ENCODE peak calls at places on chromosomes 13 and 19, in four cellular contexts. V, N, Q and E are unnamed samples.

GRCh38 chr13:99981115-99982020 is at the start of gene ZIC2:
- DNase-seq in N (peak; percentile 51), V (peak; percentile 73), Q (peak; percentile 96), E (peak; percentile 96)

GRCh38 chr19:57615346-57615745 is 1.3 kb downstream of the ZNF134 start:
- DNase-seq in N (no peak), V (no peak), Q (peak; percentile 36), E (no peak)

GRCh38 chr19:2540646-2541454 is 64.9 kb downstream of the GADD45B start:
- DNase-seq in Q (peak; percentile 100), V (peak; percentile 90), N (peak; percentile 99), E (peak; percentile 98)

GRCh38 chr19:16862826-16863405 is 25.9 kb upstream of the F2RL3 start:
- DNase-seq in V (no peak), Q (no peak), N (no peak), E (no peak)

GRCh38 chr13:66036024-66036614 is 1194.0 kb downstream of the PCDH9 start:
- DNase-seq in Q (peak; percentile 2), V (no peak), N (peak; percentile 42), E (peak; percentile 62)

GRCh38 chr19:29623726-29624488 is 17.8 kb downstream of the POP4 start:
- DNase-seq in N (no peak), Q (no peak), V (no peak), E (no peak)

GRCh38 chr13:51283361-51283760 is 56.1 kb upstream of the SERPINE3 start:
- DNase-seq in N (peak; percentile 15), Q (no peak), V (no peak), E (no peak)

GRCh38 chr19:2259331-2259730 is 3.1 kb upstream of the JSRP1 start:
- DNase-seq in Q (no peak), V (no peak), N (no peak), E (no peak)

GRCh38 chr13:101570410-101570809 is 117.9 kb downstream of the ITGBL1 start:
- DNase-seq in N (peak; percentile 47), V (no peak), Q (no peak), E (no peak)

GRCh38 chr19:45094707-45095106 is 1.7 kb downstream of the PPP1R37 start:
- DNase-seq in Q (no peak), V (no peak), N (no peak), E (no peak)

GRCh38 chr19:45094158-45094557 is 1.2 kb downstream of the PPP1R37 start:
- DNase-seq in V (no peak), N (no peak), Q (no peak), E (no peak)

GRCh38 chr19:45090598-45090997 is 2.4 kb upstream of the PPP1R37 start:
- DNase-seq in Q (no peak), N (no peak), V (no peak), E (no peak)

GRCh38 chr19:45091031-45091918 is 1.7 kb upstream of the PPP1R37 start:
- DNase-seq in Q (peak; percentile 99), N (peak; percentile 98), V (peak; percentile 99), E (peak; percentile 100)

DNA sequence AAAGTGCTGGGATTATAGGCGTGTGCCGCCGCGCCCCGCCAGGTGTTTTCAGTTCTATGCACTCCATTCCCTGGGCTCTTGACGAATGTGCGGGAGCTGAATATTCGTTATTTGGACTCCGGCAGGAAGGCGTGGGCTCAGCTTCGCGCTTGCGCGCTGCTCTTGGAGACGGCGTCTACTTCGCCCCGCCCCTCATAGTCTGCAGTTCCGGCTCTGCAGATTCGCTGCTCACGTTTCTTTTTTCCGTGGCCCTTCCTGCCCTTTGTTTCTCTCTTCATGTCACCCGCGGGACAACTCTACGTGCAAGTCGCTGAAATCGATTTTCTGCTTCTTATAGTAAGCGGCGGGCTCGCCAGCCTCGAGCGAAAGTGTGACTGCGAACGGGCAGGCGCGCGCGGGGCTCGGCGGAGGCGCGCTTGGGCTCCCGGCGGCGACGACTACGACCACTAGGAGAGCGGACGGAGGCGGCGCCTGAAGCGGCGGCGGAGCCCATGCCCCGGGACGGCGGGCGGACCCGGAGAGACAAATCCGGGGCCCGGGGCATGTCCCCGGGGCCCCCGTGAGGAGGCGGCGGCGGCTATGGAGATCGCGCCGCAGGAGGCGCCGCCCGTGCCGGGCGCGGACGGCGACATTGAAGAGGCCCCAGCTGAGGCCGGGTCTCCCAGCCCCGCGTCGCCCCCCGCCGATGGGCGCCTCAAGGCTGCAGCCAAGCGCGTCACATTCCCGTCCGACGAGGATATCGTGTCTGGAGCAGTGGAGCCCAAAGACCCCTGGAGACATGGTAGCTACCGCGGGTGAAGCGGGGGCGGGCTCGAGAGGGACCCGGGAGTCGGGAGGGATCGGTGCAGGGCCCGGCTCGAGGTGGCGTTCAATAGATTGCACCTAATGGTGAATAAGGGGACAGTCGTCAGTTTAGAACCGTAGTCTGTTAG is at the start of gene PPP1R37:
- DNase-seq in V (peak; percentile 98), Q (peak; percentile 99), N (peak; percentile 97), E (peak; percentile 99)
- H3K4me1 ChIP-seq in V (peaks cover 13% of the 10 kb centered on the region), Q (peaks cover 3% of the 10 kb centered on the region), N (peaks cover 27% of the 10 kb centered on the region), E (peaks cover 17% of the 10 kb centered on the region)

DNA sequence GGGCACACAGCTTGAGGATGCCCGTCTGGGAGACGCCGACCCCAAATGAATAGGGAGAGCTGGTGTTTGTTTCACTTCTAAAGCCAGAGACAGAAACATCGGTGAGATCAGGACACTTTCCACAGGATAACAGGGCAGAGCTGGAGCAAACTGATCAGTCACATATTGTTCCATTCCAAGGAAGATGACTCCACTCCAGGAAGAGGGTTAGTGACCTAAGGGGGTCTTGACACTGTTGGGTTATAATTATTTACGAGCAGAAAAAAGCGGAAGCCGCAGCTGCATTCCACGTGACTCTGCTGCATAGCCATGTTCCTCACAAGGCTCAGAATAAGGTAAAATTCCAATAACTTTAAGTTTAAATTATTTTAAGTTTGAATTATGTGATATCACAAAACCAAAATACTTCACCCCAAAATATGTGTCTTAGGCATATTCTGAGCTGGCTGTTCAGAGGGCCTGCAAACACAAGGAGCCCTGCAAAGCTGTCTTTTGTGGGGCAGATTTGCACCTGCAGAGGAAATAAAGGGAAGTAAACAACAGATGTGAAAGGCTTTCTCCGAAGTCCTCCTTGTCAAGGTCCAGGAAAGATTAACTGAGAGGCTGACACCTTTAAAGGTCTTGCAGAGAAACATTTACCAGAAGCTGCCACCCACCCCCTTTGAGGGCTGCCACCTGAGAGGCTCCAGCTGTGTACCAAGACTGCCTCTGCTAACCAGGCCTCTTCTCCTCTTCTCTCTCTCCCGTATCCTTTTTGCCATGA is 819.2 kb downstream of the UQCRFS1 start:
- DNase-seq in N (no peak), V (no peak), Q (peak; percentile 61), E (peak; percentile 37)
- H3K4me2 ChIP-seq in N (no peak overlapping the region), V (no peak overlapping the region), Q (no peak overlapping the region), E (peak overlapping the region; percentile 45)

DNA sequence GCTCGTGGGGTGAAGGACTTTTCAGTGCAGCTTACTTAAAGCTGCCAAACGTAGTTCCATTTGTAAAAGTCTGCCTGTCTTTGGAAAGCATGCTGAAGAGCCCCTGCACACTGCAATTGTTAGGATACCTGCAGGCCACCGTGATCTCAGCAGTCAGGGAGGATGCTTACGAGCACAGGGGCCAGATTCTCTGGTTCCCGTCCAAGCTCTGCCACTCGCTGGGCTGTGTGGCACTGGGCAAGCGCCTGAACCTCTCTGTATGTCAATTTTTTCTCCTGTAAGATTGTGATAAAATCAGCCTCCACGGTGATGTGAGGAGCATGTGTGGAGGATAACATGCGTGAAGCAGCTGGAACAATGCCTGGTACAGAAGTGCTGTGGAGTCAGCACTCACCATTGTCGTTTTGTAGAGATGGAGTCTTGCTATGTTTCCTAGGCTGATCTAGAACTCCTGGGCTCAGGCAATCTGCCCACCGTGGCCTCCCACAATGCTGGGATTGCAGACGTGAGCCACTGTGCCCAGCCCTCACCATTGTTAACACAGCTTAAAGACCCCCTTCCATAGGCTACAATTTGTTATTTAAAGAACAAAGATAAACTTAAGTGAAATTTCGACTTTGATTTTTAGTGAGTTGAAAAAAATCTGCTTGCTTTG is 3.5 kb downstream of the ADPRHL1 start:
- DNase-seq in Q (no peak), N (no peak), V (no peak), E (no peak)
- H3K4me1 ChIP-seq in Q (no peaks in the 10 kb centered on the region), N (no peaks in the 10 kb centered on the region), V (peaks cover 9% of the 10 kb centered on the region), E (no peaks in the 10 kb centered on the region)

GRCh38 chr19:45322744-45323281 is at the start of gene CKM:
- DNase-seq in N (no peak), V (no peak), Q (no peak), E (no peak)
- H3K4me2 ChIP-seq in N (peak within 1 kb of the TSS; percentile 75), V (peak within 1 kb of the TSS; percentile 59), Q (peak within 1 kb of the TSS; percentile 59), E (peak within 1 kb of the TSS; percentile 70)

GRCh38 chr13:40983725-40984669 is 35.1 kb downstream of the ELF1 start:
- DNase-seq in V (no peak), N (no peak), Q (no peak), E (no peak)
- H3K4me1 ChIP-seq in V (no peaks in the 10 kb centered on the region), N (peaks cover 4% of the 10 kb centered on the region), Q (no peaks in the 10 kb centered on the region), E (no peaks in the 10 kb centered on the region)

DNA sequence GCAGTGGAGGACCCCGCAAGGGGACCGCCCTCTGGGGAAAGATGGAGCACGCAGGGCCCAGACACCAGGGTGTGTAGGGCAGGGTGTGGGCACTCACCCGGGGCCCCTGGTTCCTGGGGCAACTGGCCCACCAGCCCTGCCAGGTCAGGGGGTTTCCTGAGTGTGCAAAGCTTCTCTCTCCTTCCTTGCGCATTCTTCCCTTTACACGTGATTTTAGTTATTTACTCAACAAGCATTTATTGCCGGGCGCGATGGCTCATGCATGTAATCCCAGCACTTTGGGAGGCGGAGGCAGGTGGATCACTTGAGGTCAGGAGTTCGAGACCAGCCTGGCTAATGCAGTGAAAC is 20.5 kb downstream of the PRR36 start:
- DNase-seq in N (no peak), V (no peak), Q (no peak), E (no peak)
- H3K4me2 ChIP-seq in N (no peak overlapping the region), V (peak overlapping the region; percentile 62), Q (no peak overlapping the region), E (peak overlapping the region; percentile 53)